ENCODE peak calls at places on chromosomes 7 and 10, in ten cellular contexts. Z, M, S, T, U, L, G, N, Y and D are unnamed samples.

GRCh38 chr10:125523347-125523746 is 159.6 kb downstream of the TEX36 start:
- DNase-seq in Z (no peak), M (no peak), S (no peak), T (no peak), U (no peak), L (no peak), G (no peak), N (no peak), Y (no peak), D (no peak)

GRCh38 chr7:114759347-114760062 is 162.4 kb upstream of the MDFIC start:
- DNase-seq in Z (peak), M (no peak), S (no peak), T (no peak), U (no peak), L (no peak), G (no peak), N (no peak), Y (no peak), D (no peak)

GRCh38 chr10:124717911-124718734 is 26.1 kb downstream of the FAM53B start:
- DNase-seq in Z (no peak), M (peak), S (no peak), T (no peak), U (peak), L (no peak), G (no peak), N (no peak), Y (peak), D (peak)

GRCh38 chr7:7675686-7676085 is 35.1 kb downstream of the UMAD1 start:
- DNase-seq in Z (no peak), M (no peak), S (no peak), T (no peak), U (no peak), L (no peak), G (no peak), N (no peak), Y (no peak), D (no peak)

GRCh38 chr7:5679741-5680473 is 101.6 kb downstream of the RNF216 start:
- DNase-seq in Z (no peak), M (no peak), S (no peak), T (no peak), U (peak), L (no peak), G (no peak), N (no peak), Y (no peak), D (no peak)

GRCh38 chr10:91220954-91221696 is 662 bp downstream of the PCGF5 start:
- DNase-seq in Z (peak), M (peak), S (no peak), T (no peak), U (peak), L (no peak), G (no peak), N (no peak), Y (no peak), D (peak)

GRCh38 chr10:119319161-119319919 is 112.0 kb downstream of the GRK5 start:
- DNase-seq in Z (peak), M (no peak), S (no peak), T (no peak), U (no peak), L (no peak), G (no peak), N (no peak), Y (no peak), D (no peak)

GRCh38 chr10:31112961-31113360 is 81.3 kb upstream of the ZNF438 start:
- DNase-seq in Z (no peak), M (no peak), S (no peak), T (no peak), U (no peak), L (no peak), G (no peak), N (no peak), Y (no peak), D (no peak)

GRCh38 chr7:33650828-33651227 is 254.5 kb upstream of the BMPER start:
- DNase-seq in Z (no peak), M (no peak), S (no peak), T (no peak), U (no peak), L (no peak), G (no peak), N (no peak), Y (no peak), D (no peak)

GRCh38 chr7:108146070-108146842 is 16.1 kb upstream of the LAMB4 start:
- DNase-seq in Z (peak), M (peak), S (no peak), T (peak), U (no peak), L (peak), G (peak), N (peak), Y (peak), D (peak)

GRCh38 chr10:69800109-69800508 is 1.6 kb upstream of the COL13A1 start:
- DNase-seq in Z (peak), M (peak), S (no peak), T (peak), U (no peak), L (no peak), G (peak), N (peak), Y (no peak), D (no peak)

GRCh38 chr10:66925896-66926719 is at the start of gene LRRTM3:
- DNase-seq in Z (peak), M (peak), S (no peak), T (peak), U (no peak), L (no peak), G (peak), N (peak), Y (no peak), D (no peak)

GRCh38 chr7:107506683-107507339 is 37.0 kb downstream of the GPR22 start:
- DNase-seq in Z (no peak), M (no peak), S (peak), T (no peak), U (peak), L (no peak), G (no peak), N (no peak), Y (peak), D (peak)

GRCh38 chr10:56823849-56824248 is 462.8 kb upstream of the ZWINT start:
- DNase-seq in Z (peak), M (no peak), S (no peak), T (no peak), U (no peak), L (no peak), G (no peak), N (no peak), Y (no peak), D (no peak)

GRCh38 chr7:132757778-132758177 is 181.5 kb upstream of the PLXNA4 start:
- DNase-seq in Z (no peak), M (no peak), S (no peak), T (no peak), U (no peak), L (no peak), G (no peak), N (no peak), Y (no peak), D (no peak)

GRCh38 chr10:29600067-29600466 is 34.7 kb downstream of the SVIL start:
- DNase-seq in Z (no peak), M (no peak), S (no peak), T (no peak), U (no peak), L (no peak), G (no peak), N (no peak), Y (no peak), D (no peak)

GRCh38 chr7:115097175-115097671 is 175.3 kb downstream of the MDFIC start:
- DNase-seq in Z (no peak), M (no peak), S (no peak), T (no peak), U (no peak), L (no peak), G (no peak), N (no peak), Y (no peak), D (no peak)

GRCh38 chr10:91955114-91955513 is 31.5 kb downstream of the BTAF1 start:
- DNase-seq in Z (no peak), M (no peak), S (no peak), T (no peak), U (no peak), L (no peak), G (no peak), N (no peak), Y (no peak), D (no peak)

GRCh38 chr7:2159176-2159520 is 73.6 kb downstream of the MAD1L1 start:
- DNase-seq in Z (no peak), M (no peak), S (no peak), T (no peak), U (peak), L (no peak), G (no peak), N (no peak), Y (no peak), D (no peak)